ENCODE peak calls at places on chromosomes 4 and X, in eight cellular contexts. One of them, this sample, is unnamed.

GRCh38 chr4:2286904-2287593 is 25.1 kb upstream of the MXD4 start:
- DNase-seq in RCC 7860: no peak
- DNase-seq in osteocyte: no peak
- DNase-seq in CD4-positive, CD25-positive, alpha-beta regulatory T cell: no peak
- DNase-seq in frontal cortex: no peak
- DNase-seq in anterior cingulate cortex: no peak
- DNase-seq in NAMALWA: no peak
- DNase-seq in ACHN: no peak
- DNase-seq in this sample: peak; percentile 65

GRCh38 chr4:9781343-9782135 is at the start of gene DRD5:
- DNase-seq in osteocyte: no peak
- DNase-seq in CD4-positive, CD25-positive, alpha-beta regulatory T cell: no peak
- DNase-seq in RCC 7860: no peak
- DNase-seq in frontal cortex: no peak
- DNase-seq in anterior cingulate cortex: no peak
- DNase-seq in NAMALWA: no peak
- DNase-seq in ACHN: no peak
- DNase-seq in this sample: no peak

GRCh38 chr4:2910409-2910808 is 52.8 kb downstream of the NOP14 start:
- DNase-seq in RCC 7860: no peak
- DNase-seq in NAMALWA: no peak
- DNase-seq in osteocyte: no peak
- DNase-seq in frontal cortex: no peak
- DNase-seq in CD4-positive, CD25-positive, alpha-beta regulatory T cell: no peak
- DNase-seq in anterior cingulate cortex: no peak
- DNase-seq in ACHN: no peak
- DNase-seq in this sample: no peak

GRCh38 chr4:107825072-107825789 is 499 bp downstream of the SGMS2 start:
- DNase-seq in CD4-positive, CD25-positive, alpha-beta regulatory T cell: no peak
- DNase-seq in ACHN: peak; percentile 82
- DNase-seq in anterior cingulate cortex: peak; percentile 22
- DNase-seq in osteocyte: no peak
- DNase-seq in frontal cortex: peak; percentile 5
- DNase-seq in NAMALWA: no peak
- DNase-seq in RCC 7860: peak; percentile 37
- DNase-seq in this sample: no peak

GRCh38 chr4:110088670-110089069 is 109.7 kb downstream of the ELOVL6 start:
- DNase-seq in NAMALWA: peak; percentile 25
- DNase-seq in anterior cingulate cortex: no peak
- DNase-seq in osteocyte: no peak
- DNase-seq in CD4-positive, CD25-positive, alpha-beta regulatory T cell: peak; percentile 6
- DNase-seq in RCC 7860: peak; percentile 59
- DNase-seq in ACHN: no peak
- DNase-seq in frontal cortex: no peak
- DNase-seq in this sample: no peak

GRCh38 chr4:61182915-61183314 is 17.2 kb upstream of the ADGRL3 start:
- DNase-seq in ACHN: no peak
- DNase-seq in CD4-positive, CD25-positive, alpha-beta regulatory T cell: no peak
- DNase-seq in osteocyte: no peak
- DNase-seq in RCC 7860: no peak
- DNase-seq in anterior cingulate cortex: no peak
- DNase-seq in frontal cortex: no peak
- DNase-seq in NAMALWA: no peak
- DNase-seq in this sample: no peak

GRCh38 chr4:109079731-109080130 is 222.7 kb downstream of the COL25A1 start:
- DNase-seq in frontal cortex: no peak
- DNase-seq in RCC 7860: no peak
- DNase-seq in CD4-positive, CD25-positive, alpha-beta regulatory T cell: peak; percentile 2
- DNase-seq in NAMALWA: peak; percentile 3
- DNase-seq in osteocyte: no peak
- DNase-seq in ACHN: no peak
- DNase-seq in anterior cingulate cortex: no peak
- DNase-seq in this sample: no peak

GRCh38 chr4:48963042-48963679 is 22.9 kb upstream of the CWH43 start:
- DNase-seq in ACHN: peak; percentile 82
- DNase-seq in osteocyte: peak; percentile 88
- DNase-seq in RCC 7860: peak; percentile 80
- DNase-seq in CD4-positive, CD25-positive, alpha-beta regulatory T cell: peak; percentile 87
- DNase-seq in NAMALWA: peak; percentile 92
- DNase-seq in anterior cingulate cortex: peak; percentile 36
- DNase-seq in frontal cortex: peak; percentile 38
- DNase-seq in this sample: peak; percentile 68

GRCh38 chrX:39855748-39856129 is 242.0 kb downstream of the BCOR start:
- DNase-seq in CD4-positive, CD25-positive, alpha-beta regulatory T cell: peak; percentile 89
- DNase-seq in NAMALWA: peak; percentile 36
- DNase-seq in osteocyte: no peak
- DNase-seq in anterior cingulate cortex: no peak
- DNase-seq in frontal cortex: peak; percentile 16
- DNase-seq in RCC 7860: peak; percentile 54
- DNase-seq in ACHN: no peak
- DNase-seq in this sample: peak; percentile 92

GRCh38 chr4:68209003-68209402 is 36.5 kb downstream of the TMPRSS11B start:
- DNase-seq in RCC 7860: no peak
- DNase-seq in anterior cingulate cortex: no peak
- DNase-seq in osteocyte: no peak
- DNase-seq in CD4-positive, CD25-positive, alpha-beta regulatory T cell: no peak
- DNase-seq in NAMALWA: no peak
- DNase-seq in frontal cortex: no peak
- DNase-seq in ACHN: no peak
- DNase-seq in this sample: no peak

GRCh38 chr4:16714191-16714590 is 184.3 kb downstream of the LDB2 start:
- DNase-seq in ACHN: no peak
- DNase-seq in anterior cingulate cortex: no peak
- DNase-seq in NAMALWA: no peak
- DNase-seq in osteocyte: no peak
- DNase-seq in RCC 7860: no peak
- DNase-seq in frontal cortex: no peak
- DNase-seq in CD4-positive, CD25-positive, alpha-beta regulatory T cell: no peak
- DNase-seq in this sample: no peak

GRCh38 chr4:113397114-113397701 is 347.8 kb downstream of the ANK2 start:
- DNase-seq in NAMALWA: no peak
- DNase-seq in RCC 7860: no peak
- DNase-seq in CD4-positive, CD25-positive, alpha-beta regulatory T cell: no peak
- DNase-seq in frontal cortex: no peak
- DNase-seq in anterior cingulate cortex: no peak
- DNase-seq in ACHN: peak; percentile 48
- DNase-seq in osteocyte: no peak
- DNase-seq in this sample: no peak

GRCh38 chr4:114481856-114482255 is 116.8 kb upstream of the UGT8 start:
- DNase-seq in CD4-positive, CD25-positive, alpha-beta regulatory T cell: no peak
- DNase-seq in frontal cortex: no peak
- DNase-seq in RCC 7860: no peak
- DNase-seq in ACHN: no peak
- DNase-seq in osteocyte: no peak
- DNase-seq in anterior cingulate cortex: no peak
- DNase-seq in NAMALWA: no peak
- DNase-seq in this sample: no peak

GRCh38 chr4:140423106-140423505 is 4.3 kb downstream of the CLGN start:
- DNase-seq in anterior cingulate cortex: no peak
- DNase-seq in frontal cortex: no peak
- DNase-seq in osteocyte: no peak
- DNase-seq in CD4-positive, CD25-positive, alpha-beta regulatory T cell: no peak
- DNase-seq in RCC 7860: no peak
- DNase-seq in NAMALWA: no peak
- DNase-seq in ACHN: no peak
- DNase-seq in this sample: no peak

GRCh38 chrX:104254442-104255115 is at the start of gene ESX1:
- DNase-seq in frontal cortex: no peak
- DNase-seq in NAMALWA: no peak
- DNase-seq in ACHN: no peak
- DNase-seq in RCC 7860: no peak
- DNase-seq in osteocyte: no peak
- DNase-seq in anterior cingulate cortex: no peak
- DNase-seq in CD4-positive, CD25-positive, alpha-beta regulatory T cell: no peak
- DNase-seq in this sample: no peak

GRCh38 chr4:58061967-58062366 is 951.8 kb upstream of the IGFBP7 start:
- DNase-seq in osteocyte: no peak
- DNase-seq in RCC 7860: no peak
- DNase-seq in CD4-positive, CD25-positive, alpha-beta regulatory T cell: no peak
- DNase-seq in ACHN: peak; percentile 3
- DNase-seq in anterior cingulate cortex: no peak
- DNase-seq in NAMALWA: peak; percentile 3
- DNase-seq in frontal cortex: no peak
- DNase-seq in this sample: peak; percentile 0

GRCh38 chrX:123274796-123275195 is 90.7 kb downstream of the GRIA3 start:
- DNase-seq in RCC 7860: no peak
- DNase-seq in ACHN: no peak
- DNase-seq in frontal cortex: no peak
- DNase-seq in anterior cingulate cortex: no peak
- DNase-seq in CD4-positive, CD25-positive, alpha-beta regulatory T cell: no peak
- DNase-seq in NAMALWA: no peak
- DNase-seq in osteocyte: no peak
- DNase-seq in this sample: no peak

GRCh38 chr4:53932784-53933183 is 131.6 kb downstream of the CHIC2 start:
- DNase-seq in CD4-positive, CD25-positive, alpha-beta regulatory T cell: no peak
- DNase-seq in osteocyte: no peak
- DNase-seq in anterior cingulate cortex: no peak
- DNase-seq in frontal cortex: no peak
- DNase-seq in NAMALWA: no peak
- DNase-seq in ACHN: no peak
- DNase-seq in RCC 7860: no peak
- DNase-seq in this sample: no peak